ENCODE peak calls at places on chromosomes 2 and 18, in four cellular contexts. S is activated naive CD8-positive, alpha-beta T cell treated with anti-CD3 and anti-CD28 coated beads for 36 hours; M is GM06990; L is fibroblast of the conjunctiva. N is an unnamed sample.

GRCh38 chr2:146661494-146662096 is 1183.2 kb upstream of the ACVR2A start:
- DNase-seq in S (no peak), M (no peak), L (peak; percentile 32), N (peak; percentile 44)

GRCh38 chr2:19747310-19748072 is 154.3 kb downstream of the TTC32 start:
- DNase-seq in S (no peak), M (no peak), L (no peak), N (no peak)

GRCh38 chr2:132562245-132562644 is 107.8 kb downstream of the LYPD1 start:
- DNase-seq in M (no peak), L (no peak), S (no peak), N (no peak)

GRCh38 chr2:241502281-241502680 is 6.1 kb downstream of the STK25 start:
- DNase-seq in M (no peak), S (no peak), L (no peak), N (no peak)

GRCh38 chr2:5690231-5690630 is 2.0 kb upstream of the SOX11 start:
- DNase-seq in S (no peak), L (no peak), M (no peak), N (no peak)

GRCh38 chr18:250685-251084 is 17.2 kb downstream of the THOC1 start:
- DNase-seq in L (no peak), S (no peak), M (no peak), N (no peak)

GRCh38 chr2:204261776-204262175 is 283.5 kb upstream of the PARD3B start:
- DNase-seq in M (no peak), S (no peak), L (no peak), N (no peak)

GRCh38 chr2:228599781-228600180 is 418.3 kb upstream of the SPHKAP start:
- DNase-seq in M (no peak), S (no peak), L (no peak), N (no peak)

GRCh38 chr2:218383892-218384519 is 1.9 kb downstream of the SLC11A1 start:
- DNase-seq in M (no peak), S (no peak), L (no peak), N (no peak)

GRCh38 chr2:219029829-219030165 is 11.5 kb downstream of the CFAP65 start:
- DNase-seq in M (peak; percentile 46), L (peak; percentile 59), S (peak; percentile 77), N (peak; percentile 79)

GRCh38 chr2:213275265-213275664 is 9.0 kb upstream of the SPAG16 start:
- DNase-seq in L (no peak), S (no peak), M (no peak), N (no peak)

GRCh38 chr18:8348051-8348450 is 261.2 kb upstream of the RAB12 start:
- DNase-seq in L (no peak), S (no peak), M (no peak), N (no peak)

GRCh38 chr2:67656875-67657274 is 259.7 kb downstream of the ETAA1 start:
- DNase-seq in M (no peak), S (no peak), L (no peak), N (no peak)

GRCh38 chr2:222903234-222904220 is 42.7 kb downstream of the ACSL3 start:
- DNase-seq in L (peak; percentile 41), S (no peak), M (no peak), N (peak; percentile 34)

GRCh38 chr2:61538920-61539559 is 884 bp upstream of the XPO1 start:
- DNase-seq in M (no peak), S (peak; percentile 70), L (peak; percentile 16), N (peak; percentile 17)

GRCh38 chr2:50597206-50597605 is 434.7 kb downstream of the NRXN1 start:
- DNase-seq in S (no peak), L (no peak), M (no peak), N (no peak)

GRCh38 chr2:82599021-82599420 is 1860.1 kb downstream of the SUCLG1 start:
- DNase-seq in M (no peak), L (no peak), S (no peak), N (no peak)

GRCh38 chr2:110755494-110756078 is 23.2 kb downstream of the ACOXL start:
- DNase-seq in M (no peak), L (no peak), S (no peak), N (peak; percentile 29)

GRCh38 chr2:121191191-121192170 is 93.5 kb downstream of the TFCP2L1 start:
- DNase-seq in S (no peak), L (no peak), M (no peak), N (no peak)

GRCh38 chr2:168165418-168165817 is 82.0 kb downstream of the STK39 start:
- DNase-seq in S (peak; percentile 7), M (no peak), L (peak; percentile 76), N (no peak)

GRCh38 chr18:7273301-7273911 is 42.5 kb downstream of the LRRC30 start:
- DNase-seq in M (no peak), S (no peak), L (peak; percentile 41), N (no peak)

GRCh38 chr2:240467659-240468299 is 32.3 kb downstream of the GPC1 start:
- DNase-seq in S (no peak), L (no peak), M (peak; percentile 6), N (no peak)